ENCODE peak calls at places on chromosomes 7 and 10, in ten cellular contexts. One of them, this sample, is unnamed.
A peak's percentile ranks its signal among the peaks of the same experiment; 100 is the strongest.

GRCh38 chr7:101021703-101022102 is 1.8 kb downstream of the MUC17 start:
- DNase-seq in OCI-LY7: no peak
- DNase-seq in left ventricle myocardium inferior: no peak
- DNase-seq in lung: no peak
- DNase-seq in esophagus squamous epithelium: no peak
- DNase-seq in right lobe of liver: no peak
- DNase-seq in cardiac muscle cell: no peak
- DNase-seq in spleen: no peak
- DNase-seq in sigmoid colon: no peak
- DNase-seq in IMR-90: no peak
- DNase-seq in this sample: no peak

GRCh38 chr7:117347962-117348672 is 25.3 kb upstream of the WNT2 start:
- DNase-seq in IMR-90: no peak
- DNase-seq in spleen: no peak
- DNase-seq in OCI-LY7: no peak
- DNase-seq in left ventricle myocardium inferior: no peak
- DNase-seq in right lobe of liver: no peak
- DNase-seq in lung: no peak
- DNase-seq in esophagus squamous epithelium: no peak
- DNase-seq in cardiac muscle cell: no peak
- DNase-seq in sigmoid colon: no peak
- DNase-seq in this sample: no peak

GRCh38 chr7:69204936-69205335 is 393.3 kb upstream of the AUTS2 start:
- DNase-seq in OCI-LY7: no peak
- DNase-seq in cardiac muscle cell: peak; percentile 7
- DNase-seq in sigmoid colon: no peak
- DNase-seq in left ventricle myocardium inferior: no peak
- DNase-seq in IMR-90: no peak
- DNase-seq in lung: no peak
- DNase-seq in esophagus squamous epithelium: no peak
- DNase-seq in spleen: no peak
- DNase-seq in right lobe of liver: no peak
- DNase-seq in this sample: no peak

GRCh38 chr7:27162548-27162848 is 2.8 kb downstream of the HOXA9 start:
- DNase-seq in OCI-LY7: no peak
- DNase-seq in left ventricle myocardium inferior: no peak
- DNase-seq in IMR-90: no peak
- DNase-seq in spleen: no peak
- DNase-seq in esophagus squamous epithelium: no peak
- DNase-seq in lung: no peak
- DNase-seq in cardiac muscle cell: no peak
- DNase-seq in right lobe of liver: no peak
- DNase-seq in sigmoid colon: no peak
- DNase-seq in this sample: no peak

GRCh38 chr10:21521910-21522533 is 3.5 kb downstream of the SKIDA1 start:
- DNase-seq in lung: no peak
- DNase-seq in IMR-90: no peak
- DNase-seq in OCI-LY7: no peak
- DNase-seq in right lobe of liver: no peak
- DNase-seq in sigmoid colon: no peak
- DNase-seq in spleen: no peak
- DNase-seq in left ventricle myocardium inferior: no peak
- DNase-seq in cardiac muscle cell: no peak
- DNase-seq in esophagus squamous epithelium: no peak
- DNase-seq in this sample: no peak

GRCh38 chr10:107915277-107915634 is 750.8 kb upstream of the SORCS1 start:
- DNase-seq in sigmoid colon: no peak
- DNase-seq in spleen: no peak
- DNase-seq in right lobe of liver: no peak
- DNase-seq in cardiac muscle cell: peak; percentile 57
- DNase-seq in left ventricle myocardium inferior: no peak
- DNase-seq in esophagus squamous epithelium: no peak
- DNase-seq in IMR-90: no peak
- DNase-seq in lung: no peak
- DNase-seq in OCI-LY7: no peak
- DNase-seq in this sample: no peak

GRCh38 chr10:70560511-70560931 is 42.0 kb downstream of the PRF1 start:
- DNase-seq in esophagus squamous epithelium: no peak
- DNase-seq in right lobe of liver: no peak
- DNase-seq in IMR-90: no peak
- DNase-seq in cardiac muscle cell: no peak
- DNase-seq in left ventricle myocardium inferior: no peak
- DNase-seq in lung: no peak
- DNase-seq in sigmoid colon: peak; percentile 45
- DNase-seq in spleen: peak; percentile 66
- DNase-seq in OCI-LY7: peak; percentile 93
- DNase-seq in this sample: peak; percentile 25

GRCh38 chr10:19302117-19302516 is 253.5 kb downstream of the MALRD1 start:
- DNase-seq in lung: no peak
- DNase-seq in esophagus squamous epithelium: no peak
- DNase-seq in IMR-90: peak; percentile 90
- DNase-seq in OCI-LY7: no peak
- DNase-seq in cardiac muscle cell: peak; percentile 35
- DNase-seq in sigmoid colon: no peak
- DNase-seq in left ventricle myocardium inferior: no peak
- DNase-seq in spleen: no peak
- DNase-seq in right lobe of liver: no peak
- DNase-seq in this sample: no peak

GRCh38 chr10:58064714-58065528 is 202.8 kb downstream of the IPMK start:
- DNase-seq in IMR-90: peak; percentile 58
- DNase-seq in lung: no peak
- DNase-seq in left ventricle myocardium inferior: no peak
- DNase-seq in spleen: no peak
- DNase-seq in sigmoid colon: no peak
- DNase-seq in OCI-LY7: peak; percentile 37
- DNase-seq in cardiac muscle cell: peak; percentile 66
- DNase-seq in esophagus squamous epithelium: no peak
- DNase-seq in right lobe of liver: no peak
- DNase-seq in this sample: no peak

GRCh38 chr10:101818958-101819633 is 852 bp upstream of the OGA start:
- DNase-seq in cardiac muscle cell: no peak
- DNase-seq in right lobe of liver: no peak
- DNase-seq in left ventricle myocardium inferior: no peak
- DNase-seq in IMR-90: no peak
- DNase-seq in spleen: peak; percentile 83
- DNase-seq in esophagus squamous epithelium: no peak
- DNase-seq in OCI-LY7: no peak
- DNase-seq in sigmoid colon: no peak
- DNase-seq in lung: no peak
- DNase-seq in this sample: no peak

GRCh38 chr10:133009218-133009954 is 67.0 kb upstream of the CFAP46 start:
- DNase-seq in left ventricle myocardium inferior: peak; percentile 81
- DNase-seq in esophagus squamous epithelium: no peak
- DNase-seq in spleen: peak; percentile 90
- DNase-seq in lung: peak; percentile 90
- DNase-seq in sigmoid colon: peak; percentile 83
- DNase-seq in right lobe of liver: peak; percentile 72
- DNase-seq in OCI-LY7: no peak
- DNase-seq in IMR-90: no peak
- DNase-seq in cardiac muscle cell: no peak
- DNase-seq in this sample: no peak

GRCh38 chr10:109062371-109062770 is 860.9 kb downstream of the XPNPEP1 start:
- DNase-seq in right lobe of liver: no peak
- DNase-seq in esophagus squamous epithelium: no peak
- DNase-seq in cardiac muscle cell: peak; percentile 1
- DNase-seq in spleen: no peak
- DNase-seq in IMR-90: peak; percentile 18
- DNase-seq in left ventricle myocardium inferior: no peak
- DNase-seq in sigmoid colon: no peak
- DNase-seq in lung: no peak
- DNase-seq in OCI-LY7: peak; percentile 0
- DNase-seq in this sample: no peak

GRCh38 chr10:66535418-66535817 is 390.4 kb upstream of the LRRTM3 start:
- DNase-seq in left ventricle myocardium inferior: no peak
- DNase-seq in OCI-LY7: no peak
- DNase-seq in IMR-90: no peak
- DNase-seq in cardiac muscle cell: no peak
- DNase-seq in sigmoid colon: no peak
- DNase-seq in esophagus squamous epithelium: no peak
- DNase-seq in spleen: no peak
- DNase-seq in right lobe of liver: no peak
- DNase-seq in lung: no peak
- DNase-seq in this sample: no peak

GRCh38 chr10:86963341-86963919 is 4.9 kb upstream of the ADIRF start:
- DNase-seq in left ventricle myocardium inferior: no peak
- DNase-seq in OCI-LY7: no peak
- DNase-seq in sigmoid colon: peak; percentile 55
- DNase-seq in IMR-90: no peak
- DNase-seq in lung: no peak
- DNase-seq in esophagus squamous epithelium: no peak
- DNase-seq in right lobe of liver: peak; percentile 37
- DNase-seq in cardiac muscle cell: no peak
- DNase-seq in spleen: peak; percentile 51
- DNase-seq in this sample: no peak

GRCh38 chr7:85065306-85065705 is 121.5 kb downstream of the SEMA3D start:
- DNase-seq in OCI-LY7: no peak
- DNase-seq in spleen: no peak
- DNase-seq in IMR-90: peak; percentile 4
- DNase-seq in sigmoid colon: no peak
- DNase-seq in right lobe of liver: no peak
- DNase-seq in left ventricle myocardium inferior: no peak
- DNase-seq in cardiac muscle cell: peak; percentile 72
- DNase-seq in lung: no peak
- DNase-seq in esophagus squamous epithelium: no peak
- DNase-seq in this sample: no peak

DNA sequence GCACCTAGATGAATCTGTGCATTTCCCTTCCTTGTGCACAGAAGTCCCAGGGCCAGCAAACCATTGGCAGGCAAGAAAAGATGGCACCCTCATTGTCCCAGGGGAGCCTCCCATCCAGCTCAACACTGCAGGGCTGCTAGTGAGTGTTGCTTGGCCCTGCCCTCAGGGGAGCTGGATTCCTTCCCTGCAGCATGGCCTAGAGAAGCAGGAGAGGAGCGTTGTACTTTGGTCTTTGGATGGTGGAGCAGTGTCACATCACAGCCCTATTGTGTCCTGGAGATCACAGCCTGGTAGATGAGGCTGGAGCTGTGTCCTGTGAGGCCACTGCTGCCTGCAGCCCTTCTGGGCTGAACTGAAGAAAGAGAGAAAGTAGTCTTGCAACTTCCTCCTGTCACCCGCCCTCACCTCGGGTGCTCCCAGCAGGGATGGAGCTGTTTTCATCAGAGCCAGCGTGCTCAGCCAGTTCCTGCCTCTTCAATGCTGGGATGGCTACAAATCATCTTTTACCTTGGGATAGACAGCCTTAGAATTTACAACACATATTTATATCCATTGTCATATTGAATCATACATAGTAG is 43.0 kb upstream of the FAM180A start:
- DNase-seq in esophagus squamous epithelium: no peak
- DNase-seq in cardiac muscle cell: no peak
- DNase-seq in OCI-LY7: no peak
- DNase-seq in lung: no peak
- DNase-seq in spleen: peak; percentile 80
- DNase-seq in right lobe of liver: no peak
- DNase-seq in left ventricle myocardium inferior: no peak
- DNase-seq in sigmoid colon: no peak
- DNase-seq in IMR-90: no peak
- DNase-seq in this sample: no peak
- H3K27ac ChIP-seq in esophagus squamous epithelium: no peak overlapping the region
- H3K27ac ChIP-seq in cardiac muscle cell: no peak overlapping the region
- H3K27ac ChIP-seq in OCI-LY7: no peak overlapping the region
- H3K27ac ChIP-seq in lung: no peak overlapping the region
- H3K27ac ChIP-seq in spleen: no peak overlapping the region
- H3K27ac ChIP-seq in right lobe of liver: no peak overlapping the region
- H3K27ac ChIP-seq in left ventricle myocardium inferior: no peak overlapping the region
- H3K27ac ChIP-seq in sigmoid colon: no peak overlapping the region
- H3K27ac ChIP-seq in IMR-90: no peak overlapping the region
- H3K27ac ChIP-seq in this sample: no peak overlapping the region

DNA sequence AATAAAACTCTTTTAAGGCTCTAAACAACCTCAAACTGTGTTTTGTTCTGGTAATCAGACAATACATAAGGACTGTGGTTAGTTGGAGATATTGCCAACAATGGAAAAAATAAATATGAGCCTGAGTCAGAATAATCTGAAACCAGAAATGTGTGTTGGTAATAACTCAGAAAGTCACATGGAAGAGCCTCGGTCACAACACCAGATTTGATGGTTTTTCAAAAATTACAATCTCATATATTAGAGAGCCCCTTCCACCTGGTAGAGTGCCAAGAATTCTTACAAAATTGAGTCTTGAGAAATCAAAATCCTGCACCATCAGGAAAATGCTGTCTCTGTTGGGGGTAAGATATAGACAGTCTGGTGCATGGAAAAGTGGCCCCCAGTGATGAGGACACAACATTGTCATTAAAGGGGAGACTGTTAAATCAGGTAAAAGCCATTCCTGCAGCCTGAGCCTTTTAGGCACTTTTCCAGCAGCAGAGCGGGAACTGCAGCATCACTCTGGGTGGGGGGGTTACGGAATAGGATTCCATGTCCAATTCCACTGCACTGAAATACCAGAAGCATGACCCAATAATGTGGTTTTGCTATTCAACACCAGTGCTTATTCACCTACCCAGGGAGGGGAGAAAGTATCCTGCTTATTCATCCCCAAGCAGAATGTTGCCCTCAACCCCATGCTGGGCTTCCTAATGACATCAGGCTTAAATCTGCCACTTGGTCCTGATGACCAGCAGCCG is 9.5 kb upstream of the ADAM12 start:
- DNase-seq in lung: no peak
- DNase-seq in right lobe of liver: no peak
- DNase-seq in IMR-90: peak; percentile 98
- DNase-seq in left ventricle myocardium inferior: no peak
- DNase-seq in sigmoid colon: no peak
- DNase-seq in esophagus squamous epithelium: no peak
- DNase-seq in spleen: no peak
- DNase-seq in OCI-LY7: no peak
- DNase-seq in cardiac muscle cell: peak; percentile 95
- DNase-seq in this sample: peak; percentile 82
- TF ChIP-seq CTCF in lung: no peak
- TF ChIP-seq CTCF in right lobe of liver: no peak
- TF ChIP-seq CTCF in IMR-90: no peak
- TF ChIP-seq CTCF in left ventricle myocardium inferior: no peak
- TF ChIP-seq CTCF in sigmoid colon: no peak
- TF ChIP-seq CTCF in esophagus squamous epithelium: no peak
- TF ChIP-seq CTCF in spleen: no peak
- TF ChIP-seq CTCF in OCI-LY7: no peak
- TF ChIP-seq CTCF in cardiac muscle cell: no peak
- TF ChIP-seq CTCF in this sample: no peak

GRCh38 chr7:110857106-110857505 is 233.8 kb upstream of the LRRN3 start:
- DNase-seq in esophagus squamous epithelium: no peak
- DNase-seq in IMR-90: no peak
- DNase-seq in sigmoid colon: no peak
- DNase-seq in left ventricle myocardium inferior: no peak
- DNase-seq in cardiac muscle cell: no peak
- DNase-seq in spleen: no peak
- DNase-seq in OCI-LY7: no peak
- DNase-seq in lung: no peak
- DNase-seq in right lobe of liver: no peak
- DNase-seq in this sample: no peak
- H3K36me3 ChIP-seq in esophagus squamous epithelium: no peaks in the 10 kb centered on the region
- H3K36me3 ChIP-seq in IMR-90: no peaks in the 10 kb centered on the region
- H3K36me3 ChIP-seq in sigmoid colon: no peaks in the 10 kb centered on the region
- H3K36me3 ChIP-seq in left ventricle myocardium inferior: no peaks in the 10 kb centered on the region
- H3K36me3 ChIP-seq in cardiac muscle cell: no peaks in the 10 kb centered on the region
- H3K36me3 ChIP-seq in spleen: no peaks in the 10 kb centered on the region
- H3K36me3 ChIP-seq in OCI-LY7: no peaks in the 10 kb centered on the region
- H3K36me3 ChIP-seq in lung: no peaks in the 10 kb centered on the region
- H3K36me3 ChIP-seq in right lobe of liver: no peaks in the 10 kb centered on the region
- H3K36me3 ChIP-seq in this sample: no peaks in the 10 kb centered on the region

DNA sequence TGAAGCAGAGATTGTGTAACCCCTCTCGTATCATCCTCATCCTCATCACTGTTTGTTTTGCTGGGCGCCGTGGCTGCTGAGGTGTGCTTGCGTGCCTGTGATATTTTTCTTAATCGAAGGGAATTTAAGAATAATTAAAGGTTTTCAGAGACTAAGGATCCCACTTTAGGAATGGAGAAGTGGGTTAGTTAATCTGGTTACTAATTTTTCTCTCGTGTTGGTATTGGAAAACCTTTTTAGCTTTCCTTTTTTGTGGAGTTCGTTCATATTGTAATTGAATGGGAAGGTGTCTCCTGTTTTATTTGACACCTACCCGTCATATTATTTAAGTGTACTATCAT is 1.3 kb downstream of the UBN2 start:
- DNase-seq in IMR-90: peak; percentile 24
- DNase-seq in esophagus squamous epithelium: no peak
- DNase-seq in sigmoid colon: no peak
- DNase-seq in right lobe of liver: no peak
- DNase-seq in spleen: no peak
- DNase-seq in left ventricle myocardium inferior: no peak
- DNase-seq in OCI-LY7: no peak
- DNase-seq in cardiac muscle cell: no peak
- DNase-seq in lung: no peak
- DNase-seq in this sample: no peak
- H3K27ac ChIP-seq in IMR-90: peak overlapping the region; percentile 51
- H3K27ac ChIP-seq in esophagus squamous epithelium: peak overlapping the region; percentile 95
- H3K27ac ChIP-seq in sigmoid colon: peak overlapping the region; percentile 99
- H3K27ac ChIP-seq in right lobe of liver: no peak overlapping the region
- H3K27ac ChIP-seq in spleen: peak overlapping the region; percentile 95
- H3K27ac ChIP-seq in left ventricle myocardium inferior: peak overlapping the region; percentile 96
- H3K27ac ChIP-seq in OCI-LY7: no peak overlapping the region
- H3K27ac ChIP-seq in cardiac muscle cell: no peak overlapping the region
- H3K27ac ChIP-seq in lung: peak overlapping the region; percentile 84
- H3K27ac ChIP-seq in this sample: peak overlapping the region; percentile 40

This sample was measured in RWPE2.